ENCODE peak calls at places on chromosome 20, in seven cellular contexts. L, V, O, E, X, J and Y are unnamed samples.

GRCh38 chr20:18276821-18277220 is 11.5 kb upstream of the ZNF133 start:
- DNase-seq in O (peak; percentile 75), X (peak; percentile 60), L (no peak), E (peak; percentile 50), J (peak; percentile 20), V (peak; percentile 24), Y (peak; percentile 16)

GRCh38 chr20:11395581-11395980 is 522.1 kb upstream of the BTBD3 start:
- DNase-seq in J (no peak), X (no peak), L (no peak), O (no peak), E (no peak), V (no peak), Y (no peak)

GRCh38 chr20:20955837-20956236 is 150.3 kb downstream of the LINC00237 start:
- DNase-seq in V (no peak), E (no peak), X (no peak), O (no peak), J (no peak), L (no peak), Y (no peak)

GRCh38 chr20:23308024-23308423 is 42.6 kb upstream of the NXT1 start:
- DNase-seq in J (no peak), O (no peak), X (no peak), E (no peak), V (no peak), L (no peak), Y (no peak)

GRCh38 chr20:43331911-43332310 is 125.8 kb upstream of the SRSF6 start:
- DNase-seq in J (no peak), O (no peak), E (no peak), V (no peak), L (no peak), X (no peak), Y (no peak)

GRCh38 chr20:36133821-36134220 is 20.7 kb upstream of the EPB41L1 start:
- DNase-seq in E (no peak), V (no peak), O (no peak), X (no peak), J (no peak), L (no peak), Y (no peak)

GRCh38 chr20:53124075-53124532 is 151.9 kb downstream of the TSHZ2 start:
- DNase-seq in J (no peak), L (no peak), X (no peak), O (no peak), V (no peak), E (no peak), Y (no peak)

GRCh38 chr20:45322952-45323383 is 14.9 kb upstream of the MATN4 start:
- DNase-seq in X (no peak), J (no peak), L (no peak), V (no peak), E (no peak), O (peak; percentile 86), Y (no peak)

GRCh38 chr20:45701104-45701503 is 734 bp upstream of the WFDC13 start:
- DNase-seq in V (no peak), O (no peak), X (no peak), L (peak; percentile 8), J (no peak), E (no peak), Y (no peak)

DNA sequence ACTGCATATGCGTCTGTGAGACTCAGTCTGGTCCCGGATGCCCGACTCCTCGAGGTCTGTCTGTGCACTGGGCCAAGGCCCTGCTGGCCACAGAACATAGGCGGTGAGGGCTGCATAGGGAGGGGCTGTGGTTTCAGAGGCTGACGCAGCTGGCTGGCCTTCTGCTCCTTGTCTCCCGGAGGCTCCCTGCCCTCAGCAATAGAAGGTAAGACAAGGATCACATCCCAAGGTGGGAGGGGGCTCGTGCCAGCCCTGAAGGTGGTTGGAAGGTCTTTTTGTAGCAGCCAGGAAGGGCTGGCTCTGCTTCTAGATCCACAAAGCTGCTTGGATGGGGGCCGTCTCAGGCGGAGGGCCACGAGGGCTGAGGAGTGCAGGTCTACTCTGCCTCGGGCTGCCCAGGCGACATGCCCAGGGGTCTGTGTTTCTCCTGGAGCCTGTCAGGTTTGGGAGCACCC is 239.8 kb upstream of the SULF2 start:
- DNase-seq in E (no peak), J (no peak), X (peak; percentile 76), L (no peak), O (no peak), V (no peak), Y (no peak)
- TF ChIP-seq TAF1 in E (no peak), J (no peak), X (no peak), L (no peak), O (no peak), V (no peak), Y (no peak)

GRCh38 chr20:5703542-5704215 is 46.5 kb upstream of the SHLD1 start:
- DNase-seq in V (no peak), X (peak; percentile 23), E (no peak), O (no peak), J (no peak), L (no peak), Y (no peak)
- TF ChIP-seq POLR2AphosphoS5 in V (no peak), X (no peak), E (no peak), O (no peak), J (no peak), L (no peak), Y (no peak)

GRCh38 chr20:8796088-8796665 is 272.7 kb upstream of the PLCB4 start:
- DNase-seq in E (no peak), O (no peak), L (no peak), X (no peak), V (no peak), J (no peak), Y (no peak)
- TF ChIP-seq TAF1 in E (no peak), O (no peak), L (no peak), X (no peak), V (no peak), J (no peak), Y (no peak)

DNA sequence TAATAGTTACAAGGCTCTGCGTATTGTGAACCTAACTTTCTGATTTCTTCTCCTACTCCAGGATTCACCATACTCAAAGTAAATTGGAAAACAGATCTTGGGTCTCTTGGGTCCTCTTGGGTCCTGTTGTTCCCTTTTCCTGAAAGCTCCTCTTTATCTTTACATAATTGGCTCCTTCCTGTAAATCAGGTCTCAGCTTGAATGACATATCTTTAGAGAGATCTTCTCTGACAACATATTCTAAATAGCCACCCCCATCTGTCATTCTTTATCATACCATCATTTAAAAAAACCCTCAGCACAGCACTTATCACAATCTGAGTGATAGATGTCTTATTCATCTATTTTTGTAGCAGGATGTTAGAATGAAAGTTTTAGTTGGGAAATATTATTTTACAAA is 1042.5 kb upstream of the FLRT3 start:
- DNase-seq in X (no peak), L (no peak), E (no peak), O (no peak), V (no peak), J (no peak), Y (no peak)
- TF ChIP-seq POLR2AphosphoS5 in X (no peak), L (no peak), E (no peak), O (no peak), V (no peak), J (no peak), Y (no peak)

GRCh38 chr20:49267327-49267726 is 10.5 kb downstream of the ZNFX1 start:
- DNase-seq in X (no peak), E (no peak), J (no peak), O (no peak), L (no peak), V (no peak), Y (no peak)
- TF ChIP-seq TAF1 in X (no peak), E (no peak), J (no peak), O (no peak), L (no peak), V (no peak), Y (no peak)

GRCh38 chr20:539848-540247 is 3.7 kb downstream of the CSNK2A1 start:
- DNase-seq in J (peak; percentile 18), E (no peak), O (peak; percentile 51), V (no peak), X (no peak), L (no peak), Y (no peak)
- TF ChIP-seq POLR2AphosphoS5 in J (no peak), E (no peak), O (no peak), V (no peak), X (no peak), L (no peak), Y (no peak)

GRCh38 chr20:57395111-57395959 is 4.1 kb downstream of the RBM38 start:
- DNase-seq in O (no peak), J (no peak), X (no peak), V (no peak), E (no peak), L (no peak), Y (no peak)

GRCh38 chr20:57392512-57393271 is 1.5 kb downstream of the RBM38 start:
- DNase-seq in O (no peak), L (no peak), E (no peak), V (no peak), J (peak; percentile 48), X (no peak), Y (no peak)

GRCh38 chr20:57394087-57395082 is 3.2 kb downstream of the RBM38 start:
- DNase-seq in O (no peak), X (no peak), L (no peak), J (no peak), V (no peak), E (no peak), Y (no peak)

GRCh38 chr20:57392130-57392445 is 892 bp downstream of the RBM38 start:
- DNase-seq in V (no peak), E (no peak), L (no peak), X (no peak), J (no peak), O (no peak), Y (no peak)

GRCh38 chr20:57393321-57394086 is 2.3 kb downstream of the RBM38 start:
- DNase-seq in V (no peak), E (no peak), L (no peak), O (no peak), X (no peak), J (no peak), Y (no peak)
- TF ChIP-seq TAF1 in V (no peak), E (no peak), L (no peak), O (no peak), X (no peak), J (no peak), Y (no peak)

GRCh38 chr20:8375898-8376297 is 243.8 kb downstream of the PLCB1 start:
- DNase-seq in O (no peak), J (no peak), V (no peak), X (no peak), L (no peak), E (no peak), Y (no peak)
- TF ChIP-seq POLR2AphosphoS5 in O (no peak), J (no peak), V (no peak), X (no peak), L (no peak), E (no peak), Y (no peak)

GRCh38 chr20:39117486-39117885 is 155.3 kb downstream of the DHX35 start:
- DNase-seq in X (no peak), V (no peak), L (no peak), J (no peak), O (peak; percentile 73), E (no peak), Y (no peak)
- TF ChIP-seq TAF1 in X (no peak), V (no peak), L (no peak), J (no peak), O (no peak), E (no peak), Y (no peak)